ENCODE peak calls at places on chromosome 4, in ten cellular contexts. P is H9; C is OCI-LY7; G is keratinocyte; J is tibial nerve; M is MM.1S; H is CD8-positive, alpha-beta memory T cell; W is heart left ventricle; N is esophagus squamous epithelium; D is PC-3. K is an unnamed sample.

GRCh38 chr4:25172964-25173917 is 13.0 kb upstream of the SEPSECS start:
- DNase-seq in P (no peak), C (no peak), G (peak), J (peak), M (no peak), H (no peak), W (peak), N (no peak), D (peak), K (no peak)

GRCh38 chr4:103046416-103047290 is 27.1 kb upstream of the SLC9B1 start:
- DNase-seq in P (peak), C (peak), G (no peak), J (no peak), M (peak), H (peak), W (no peak), N (no peak), D (peak), K (no peak)

GRCh38 chr4:11487139-11487538 is 58.4 kb upstream of the HS3ST1 start:
- DNase-seq in P (no peak), C (no peak), G (no peak), J (no peak), M (peak), H (peak), W (no peak), N (no peak), D (no peak), K (no peak)

GRCh38 chr4:150230556-150230955 is 152.3 kb downstream of the DCLK2 start:
- DNase-seq in P (no peak), C (no peak), G (no peak), J (no peak), M (no peak), H (no peak), W (no peak), N (no peak), D (no peak), K (no peak)

GRCh38 chr4:148359769-148360168 is 82.4 kb downstream of the NR3C2 start:
- DNase-seq in P (no peak), C (no peak), G (no peak), J (no peak), M (no peak), H (no peak), W (no peak), N (no peak), D (no peak), K (no peak)

GRCh38 chr4:164761746-164762275 is 7.9 kb downstream of the SMIM31 start:
- DNase-seq in P (no peak), C (no peak), G (no peak), J (no peak), M (no peak), H (no peak), W (no peak), N (no peak), D (no peak), K (no peak)

GRCh38 chr4:78864405-78865024 is 74.7 kb downstream of the PAQR3 start:
- DNase-seq in P (no peak), C (peak), G (peak), J (peak), M (peak), H (peak), W (no peak), N (no peak), D (peak), K (no peak)

GRCh38 chr4:104531390-104531789 is 36.7 kb upstream of the CXXC4 start:
- DNase-seq in P (no peak), C (no peak), G (no peak), J (no peak), M (peak), H (no peak), W (no peak), N (no peak), D (no peak), K (no peak)

GRCh38 chr4:134278675-134279074 is 77.1 kb upstream of the PABPC4L start:
- DNase-seq in P (no peak), C (no peak), G (no peak), J (no peak), M (no peak), H (no peak), W (no peak), N (no peak), D (peak), K (no peak)

GRCh38 chr4:183390374-183390773 is 54.1 kb upstream of the CDKN2AIP start:
- DNase-seq in P (no peak), C (no peak), G (no peak), J (no peak), M (no peak), H (no peak), W (no peak), N (no peak), D (no peak), K (no peak)

GRCh38 chr4:86593726-86594558 is at the start of gene PTPN13:
- DNase-seq in P (peak), C (no peak), G (peak), J (peak), M (peak), H (no peak), W (peak), N (peak), D (peak), K (peak)

GRCh38 chr4:73099143-73099542 is 29.6 kb upstream of the COX18 start:
- DNase-seq in P (no peak), C (no peak), G (no peak), J (no peak), M (no peak), H (no peak), W (no peak), N (no peak), D (no peak), K (no peak)

GRCh38 chr4:124085561-124086180 is 626.9 kb downstream of the ANKRD50 start:
- DNase-seq in P (no peak), C (no peak), G (no peak), J (no peak), M (no peak), H (no peak), W (no peak), N (no peak), D (no peak), K (no peak)

GRCh38 chr4:169278669-169279068 is 7.9 kb upstream of the SH3RF1 start:
- DNase-seq in P (no peak), C (no peak), G (no peak), J (no peak), M (no peak), H (no peak), W (no peak), N (no peak), D (no peak), K (no peak)

GRCh38 chr4:3243066-3243775 is 5.7 kb upstream of the MSANTD1 start:
- DNase-seq in P (no peak), C (no peak), G (no peak), J (no peak), M (no peak), H (no peak), W (no peak), N (no peak), D (no peak), K (no peak)

GRCh38 chr4:16731776-16732380 is 166.6 kb downstream of the LDB2 start:
- DNase-seq in P (no peak), C (no peak), G (no peak), J (no peak), M (no peak), H (no peak), W (no peak), N (no peak), D (no peak), K (no peak)

GRCh38 chr4:153479118-153479517 is 13.0 kb downstream of the TMEM131L start:
- DNase-seq in P (no peak), C (no peak), G (no peak), J (no peak), M (no peak), H (no peak), W (no peak), N (no peak), D (no peak), K (no peak)

GRCh38 chr4:57154191-57154590 is 44.0 kb upstream of the IGFBP7 start:
- DNase-seq in P (no peak), C (no peak), G (no peak), J (no peak), M (peak), H (no peak), W (no peak), N (no peak), D (no peak), K (no peak)

GRCh38 chr4:99665981-99666380 is 8.4 kb upstream of the C4orf54 start:
- DNase-seq in P (no peak), C (no peak), G (no peak), J (no peak), M (peak), H (no peak), W (no peak), N (no peak), D (no peak), K (no peak)

GRCh38 chr4:184688447-184688846 is 38.9 kb downstream of the PRIMPOL start:
- DNase-seq in P (peak), C (no peak), G (peak), J (no peak), M (no peak), H (no peak), W (no peak), N (no peak), D (peak), K (no peak)

GRCh38 chr4:148118179-148118578 is 324.0 kb downstream of the NR3C2 start:
- DNase-seq in P (no peak), C (no peak), G (no peak), J (no peak), M (no peak), H (no peak), W (no peak), N (no peak), D (no peak), K (no peak)

GRCh38 chr4:188722911-188723310 is 583.7 kb downstream of the TRIML1 start:
- DNase-seq in P (no peak), C (no peak), G (no peak), J (no peak), M (no peak), H (no peak), W (no peak), N (no peak), D (no peak), K (no peak)

GRCh38 chr4:138978600-138978999 is 37.0 kb upstream of the NOCT start:
- DNase-seq in P (no peak), C (no peak), G (no peak), J (no peak), M (no peak), H (no peak), W (no peak), N (no peak), D (peak), K (no peak)

GRCh38 chr4:165325732-165326512 is 1.5 kb upstream of the MSMO1 start:
- DNase-seq in P (no peak), C (no peak), G (no peak), J (no peak), M (peak), H (no peak), W (no peak), N (no peak), D (peak), K (no peak)

GRCh38 chr4:98448923-98449322 is 187.7 kb downstream of the RAP1GDS1 start:
- DNase-seq in P (no peak), C (peak), G (no peak), J (no peak), M (peak), H (peak), W (peak), N (no peak), D (no peak), K (no peak)

GRCh38 chr4:145734576-145735329 is 54.8 kb downstream of the C4orf51 start:
- DNase-seq in P (no peak), C (no peak), G (peak), J (peak), M (no peak), H (no peak), W (peak), N (no peak), D (peak), K (no peak)

GRCh38 chr4:26746742-26747351 is 113.8 kb upstream of the STIM2 start:
- DNase-seq in P (no peak), C (no peak), G (no peak), J (no peak), M (peak), H (no peak), W (no peak), N (no peak), D (peak), K (no peak)

GRCh38 chr4:26751838-26752237 is 108.8 kb upstream of the STIM2 start:
- DNase-seq in P (no peak), C (no peak), G (no peak), J (no peak), M (no peak), H (no peak), W (no peak), N (no peak), D (no peak), K (no peak)

GRCh38 chr4:26751004-26751403 is 109.6 kb upstream of the STIM2 start:
- DNase-seq in P (no peak), C (no peak), G (no peak), J (no peak), M (no peak), H (no peak), W (no peak), N (no peak), D (peak), K (no peak)

GRCh38 chr4:26749867-26750266 is 110.8 kb upstream of the STIM2 start:
- DNase-seq in P (no peak), C (no peak), G (no peak), J (no peak), M (no peak), H (no peak), W (no peak), N (no peak), D (no peak), K (no peak)

DNA sequence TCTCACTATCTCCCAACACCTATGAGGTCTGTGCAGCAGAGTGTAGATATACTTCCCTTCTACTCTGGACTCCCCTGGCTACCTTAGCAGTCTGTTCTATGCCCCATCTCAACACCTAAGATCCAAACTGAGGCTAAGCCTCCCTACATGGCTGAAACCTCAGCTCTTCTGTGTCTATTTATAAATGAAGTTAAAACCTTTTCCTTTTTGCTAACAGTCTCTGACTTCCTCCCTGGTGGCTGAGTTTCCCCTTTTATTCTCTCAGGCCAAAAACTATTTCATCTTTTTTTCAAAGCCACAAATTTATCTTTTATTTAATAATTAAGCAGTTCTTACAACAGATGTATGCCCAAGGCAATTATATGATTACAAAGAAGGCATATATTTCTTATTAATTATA is 111.8 kb upstream of the STIM2 start:
- DNase-seq in P (no peak), C (peak), G (no peak), J (no peak), M (peak), H (no peak), W (no peak), N (no peak), D (no peak), K (no peak)
- H3K27ac ChIP-seq in P (no peak), C (peak), G (no peak), J (no peak), M (peak), H (no peak), W (no peak), N (no peak), D (no peak), K (no peak)

GRCh38 chr4:107838763-107839162 is 14.0 kb downstream of the SGMS2 start:
- DNase-seq in P (no peak), C (no peak), G (no peak), J (no peak), M (no peak), H (no peak), W (no peak), N (no peak), D (no peak), K (no peak)

GRCh38 chr4:107835409-107835808 is 10.7 kb downstream of the SGMS2 start:
- DNase-seq in P (no peak), C (no peak), G (no peak), J (no peak), M (no peak), H (no peak), W (no peak), N (no peak), D (no peak), K (no peak)

GRCh38 chr4:107838138-107838618 is 13.4 kb downstream of the SGMS2 start:
- DNase-seq in P (no peak), C (no peak), G (no peak), J (no peak), M (no peak), H (no peak), W (no peak), N (no peak), D (no peak), K (no peak)

GRCh38 chr4:107837298-107837697 is 12.6 kb downstream of the SGMS2 start:
- DNase-seq in P (no peak), C (no peak), G (no peak), J (no peak), M (no peak), H (no peak), W (no peak), N (no peak), D (no peak), K (no peak)

DNA sequence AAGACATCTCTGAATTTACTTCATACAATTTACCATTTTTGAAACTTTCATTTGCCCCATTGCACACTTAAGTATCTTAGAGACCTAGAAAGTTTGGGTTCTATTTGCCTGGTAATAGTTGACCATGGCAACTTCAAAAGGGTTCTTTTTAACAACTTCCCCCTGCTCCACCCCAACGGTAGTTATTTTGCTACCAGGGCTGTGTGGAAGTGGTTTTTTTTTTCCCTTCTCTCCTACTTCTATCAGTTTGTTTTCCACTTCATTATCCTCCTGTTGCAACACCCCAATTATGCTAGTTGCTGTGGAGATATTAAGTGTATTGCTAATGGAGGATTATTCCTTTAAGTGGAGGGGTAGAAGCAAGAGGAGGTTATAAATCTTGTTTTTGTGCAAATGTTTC is 14.4 kb downstream of the SGMS2 start:
- DNase-seq in P (no peak), C (no peak), G (no peak), J (no peak), M (no peak), H (no peak), W (no peak), N (no peak), D (no peak), K (no peak)
- H3K27ac ChIP-seq in P (no peak), C (no peak), G (no peak), J (peak), M (no peak), H (no peak), W (no peak), N (peak), D (no peak), K (no peak)

GRCh38 chr4:1168291-1169031 is 3.9 kb downstream of the SPON2 start:
- DNase-seq in P (no peak), C (no peak), G (no peak), J (no peak), M (no peak), H (no peak), W (no peak), N (no peak), D (no peak), K (no peak)

GRCh38 chr4:1169691-1170096 is 2.7 kb downstream of the SPON2 start:
- DNase-seq in P (no peak), C (no peak), G (no peak), J (no peak), M (no peak), H (no peak), W (no peak), N (no peak), D (no peak), K (no peak)

GRCh38 chr4:1169171-1169671 is 3.2 kb downstream of the SPON2 start:
- DNase-seq in P (no peak), C (no peak), G (no peak), J (no peak), M (no peak), H (no peak), W (no peak), N (no peak), D (no peak), K (no peak)

GRCh38 chr4:1166509-1167243 is 5.7 kb downstream of the SPON2 start:
- DNase-seq in P (no peak), C (no peak), G (no peak), J (no peak), M (no peak), H (no peak), W (no peak), N (no peak), D (no peak), K (no peak)

GRCh38 chr4:1167244-1167949 is 5.0 kb downstream of the SPON2 start:
- DNase-seq in P (peak), C (peak), G (peak), J (peak), M (peak), H (peak), W (peak), N (no peak), D (peak), K (peak)
- H3K27ac ChIP-seq in P (no peak), C (peak), G (no peak), J (no peak), M (peak), H (peak), W (no peak), N (peak), D (no peak), K (peak)

GRCh38 chr4:118775405-118775804 is 60.5 kb downstream of the SEC24D start:
- DNase-seq in P (no peak), C (no peak), G (no peak), J (no peak), M (no peak), H (no peak), W (no peak), N (no peak), D (no peak), K (no peak)

GRCh38 chr4:118774321-118774720 is 61.6 kb downstream of the SEC24D start:
- DNase-seq in P (no peak), C (no peak), G (no peak), J (no peak), M (no peak), H (no peak), W (no peak), N (no peak), D (no peak), K (no peak)

GRCh38 chr4:118773082-118773792 is 62.7 kb downstream of the SEC24D start:
- DNase-seq in P (no peak), C (no peak), G (no peak), J (no peak), M (no peak), H (no peak), W (no peak), N (no peak), D (no peak), K (no peak)

GRCh38 chr4:118774989-118775388 is 60.9 kb downstream of the SEC24D start:
- DNase-seq in P (no peak), C (no peak), G (no peak), J (no peak), M (no peak), H (no peak), W (no peak), N (no peak), D (peak), K (no peak)

DNA sequence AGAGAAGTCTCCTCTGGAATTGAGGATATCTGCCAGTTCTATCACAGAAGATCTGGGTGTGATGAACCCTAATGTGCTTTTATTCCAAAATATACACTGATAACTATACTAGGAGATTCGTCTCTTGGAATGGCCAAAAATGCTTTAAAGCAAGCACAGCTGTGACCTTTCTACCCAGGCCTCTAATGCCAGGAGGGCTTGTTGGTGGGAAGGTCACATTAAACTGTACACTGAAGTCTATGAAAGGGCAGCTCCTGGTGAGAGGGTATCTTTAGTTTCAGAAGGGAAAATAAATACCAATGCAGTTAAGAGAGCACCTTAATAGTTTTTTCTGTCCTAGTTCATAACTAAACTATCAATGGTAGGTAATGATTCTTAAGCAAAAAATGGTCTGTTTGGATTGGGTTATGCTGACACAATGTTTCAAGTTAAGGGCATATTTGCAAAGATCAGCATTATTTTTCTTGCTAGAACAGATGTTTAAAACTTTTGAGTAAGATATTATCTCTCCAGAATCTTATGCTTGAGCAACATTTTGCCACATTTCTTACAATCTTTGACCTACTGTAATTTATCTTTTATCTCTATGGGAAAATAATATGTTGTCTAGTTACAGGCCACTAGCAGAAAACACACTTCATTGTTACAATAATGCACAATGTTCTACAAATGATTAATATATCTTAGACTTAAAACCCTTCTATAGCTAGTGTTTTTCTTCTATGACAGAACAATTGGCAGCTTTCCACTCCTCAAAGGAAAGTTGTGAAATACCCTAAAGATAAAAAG is 59.6 kb downstream of the SEC24D start:
- DNase-seq in P (no peak), C (no peak), G (no peak), J (no peak), M (peak), H (no peak), W (no peak), N (no peak), D (peak), K (no peak)
- H3K27ac ChIP-seq in P (no peak), C (no peak), G (no peak), J (peak), M (no peak), H (no peak), W (peak), N (no peak), D (no peak), K (no peak)

K was measured in effector memory CD4-positive, alpha-beta T cell.